ENCODE peak calls at places on chromosomes 2 and 18, in five cellular contexts. One of them, this sample, is unnamed.
A peak's percentile ranks its signal among the peaks of the same experiment; 100 is the strongest.

GRCh38 chr2:232714969-232715368 is 17.8 kb downstream of the GIGYF2 start:
- DNase-seq in NCI-H510A treated with DMSO at 0.1 percent for 48 hours: no peak
- DNase-seq in CD4-positive, alpha-beta T cell: no peak
- DNase-seq in Calu3: no peak
- DNase-seq in effector CD8-positive, alpha-beta T cell: no peak
- DNase-seq in this sample: no peak

GRCh38 chr2:84676295-84676694 is 160.0 kb downstream of the DNAH6 start:
- DNase-seq in effector CD8-positive, alpha-beta T cell: no peak
- DNase-seq in CD4-positive, alpha-beta T cell: no peak
- DNase-seq in Calu3: no peak
- DNase-seq in NCI-H510A treated with DMSO at 0.1 percent for 48 hours: no peak
- DNase-seq in this sample: no peak

GRCh38 chr2:120436460-120436739 is 90.5 kb downstream of the INHBB start:
- DNase-seq in effector CD8-positive, alpha-beta T cell: no peak
- DNase-seq in Calu3: no peak
- DNase-seq in NCI-H510A treated with DMSO at 0.1 percent for 48 hours: no peak
- DNase-seq in CD4-positive, alpha-beta T cell: no peak
- DNase-seq in this sample: peak; percentile 17

GRCh38 chr2:149005471-149006077 is 32.9 kb upstream of the LYPD6B start:
- DNase-seq in effector CD8-positive, alpha-beta T cell: no peak
- DNase-seq in Calu3: no peak
- DNase-seq in NCI-H510A treated with DMSO at 0.1 percent for 48 hours: peak; percentile 24
- DNase-seq in CD4-positive, alpha-beta T cell: no peak
- DNase-seq in this sample: no peak

GRCh38 chr2:130373808-130374365 is 18.0 kb downstream of the PTPN18 start:
- DNase-seq in effector CD8-positive, alpha-beta T cell: no peak
- DNase-seq in NCI-H510A treated with DMSO at 0.1 percent for 48 hours: no peak
- DNase-seq in Calu3: no peak
- DNase-seq in CD4-positive, alpha-beta T cell: no peak
- DNase-seq in this sample: no peak

GRCh38 chr2:37489536-37489935 is 145.1 kb downstream of the QPCT start:
- DNase-seq in NCI-H510A treated with DMSO at 0.1 percent for 48 hours: no peak
- DNase-seq in Calu3: no peak
- DNase-seq in effector CD8-positive, alpha-beta T cell: no peak
- DNase-seq in CD4-positive, alpha-beta T cell: no peak
- DNase-seq in this sample: no peak

GRCh38 chr2:216626168-216626874 is 6.9 kb upstream of the IGFBP2 start:
- DNase-seq in CD4-positive, alpha-beta T cell: no peak
- DNase-seq in effector CD8-positive, alpha-beta T cell: no peak
- DNase-seq in NCI-H510A treated with DMSO at 0.1 percent for 48 hours: no peak
- DNase-seq in Calu3: peak; percentile 30
- DNase-seq in this sample: no peak

GRCh38 chr18:74492259-74492658 is 3.9 kb upstream of the CNDP2 start:
- DNase-seq in NCI-H510A treated with DMSO at 0.1 percent for 48 hours: no peak
- DNase-seq in CD4-positive, alpha-beta T cell: no peak
- DNase-seq in effector CD8-positive, alpha-beta T cell: no peak
- DNase-seq in Calu3: no peak
- DNase-seq in this sample: no peak

GRCh38 chr18:35610089-35610488 is 28.5 kb downstream of the GALNT1 start:
- DNase-seq in NCI-H510A treated with DMSO at 0.1 percent for 48 hours: peak; percentile 98
- DNase-seq in CD4-positive, alpha-beta T cell: no peak
- DNase-seq in effector CD8-positive, alpha-beta T cell: no peak
- DNase-seq in Calu3: no peak
- DNase-seq in this sample: peak; percentile 64

This sample was measured in DMS53.